ENCODE peak calls at places on chromosomes 1 and 21, in six cellular contexts. One of them, this sample, is unnamed.

GRCh38 chr1:36161656-36162531 is 5.9 kb downstream of the MAP7D1 start:
- DNase-seq in SJSA1: no peak
- DNase-seq in H4: no peak
- DNase-seq in GM12891: no peak
- DNase-seq in kidney: peak
- DNase-seq in mesendoderm: peak
- DNase-seq in this sample: no peak

GRCh38 chr1:21761052-21761451 is 21.9 kb downstream of the USP48 start:
- DNase-seq in SJSA1: no peak
- DNase-seq in GM12891: no peak
- DNase-seq in H4: no peak
- DNase-seq in mesendoderm: no peak
- DNase-seq in kidney: no peak
- DNase-seq in this sample: no peak

GRCh38 chr1:54475357-54476230 is 69.4 kb upstream of the SSBP3 start:
- DNase-seq in mesendoderm: no peak
- DNase-seq in GM12891: no peak
- DNase-seq in SJSA1: no peak
- DNase-seq in kidney: no peak
- DNase-seq in H4: no peak
- DNase-seq in this sample: peak

GRCh38 chr1:161139765-161140164 is 7.3 kb upstream of the DEDD start:
- DNase-seq in kidney: no peak
- DNase-seq in H4: no peak
- DNase-seq in GM12891: no peak
- DNase-seq in SJSA1: no peak
- DNase-seq in mesendoderm: peak
- DNase-seq in this sample: no peak

GRCh38 chr1:219806642-219807041 is 121.7 kb downstream of the SLC30A10 start:
- DNase-seq in GM12891: no peak
- DNase-seq in mesendoderm: no peak
- DNase-seq in H4: no peak
- DNase-seq in SJSA1: no peak
- DNase-seq in kidney: no peak
- DNase-seq in this sample: no peak

GRCh38 chr1:52751589-52752306 is 25.5 kb downstream of the ZYG11B start:
- DNase-seq in kidney: no peak
- DNase-seq in SJSA1: peak
- DNase-seq in H4: no peak
- DNase-seq in mesendoderm: no peak
- DNase-seq in GM12891: no peak
- DNase-seq in this sample: no peak

GRCh38 chr21:40846566-40847411 is at the start of gene DSCAM:
- DNase-seq in H4: no peak
- DNase-seq in GM12891: no peak
- DNase-seq in mesendoderm: peak
- DNase-seq in kidney: no peak
- DNase-seq in SJSA1: no peak
- DNase-seq in this sample: no peak

GRCh38 chr1:106937104-106937503 is 119.4 kb upstream of the PRMT6 start:
- DNase-seq in SJSA1: no peak
- DNase-seq in GM12891: no peak
- DNase-seq in kidney: no peak
- DNase-seq in mesendoderm: no peak
- DNase-seq in H4: no peak
- DNase-seq in this sample: no peak

GRCh38 chr1:116711061-116711582 is 43.1 kb upstream of the CD2 start:
- DNase-seq in GM12891: no peak
- DNase-seq in H4: no peak
- DNase-seq in mesendoderm: peak
- DNase-seq in kidney: no peak
- DNase-seq in SJSA1: no peak
- DNase-seq in this sample: no peak

GRCh38 chr21:36450511-36450910 is 29.4 kb downstream of the CLDN14 start:
- DNase-seq in GM12891: no peak
- DNase-seq in kidney: no peak
- DNase-seq in mesendoderm: no peak
- DNase-seq in H4: no peak
- DNase-seq in SJSA1: no peak
- DNase-seq in this sample: no peak

GRCh38 chr1:117653732-117654484 is 48.1 kb downstream of the TENT5C start:
- DNase-seq in kidney: no peak
- DNase-seq in SJSA1: no peak
- DNase-seq in GM12891: no peak
- DNase-seq in H4: no peak
- DNase-seq in mesendoderm: no peak
- DNase-seq in this sample: no peak

GRCh38 chr1:7962636-7963377 is 1.3 kb downstream of the PARK7 start:
- DNase-seq in kidney: peak
- DNase-seq in H4: no peak
- DNase-seq in SJSA1: no peak
- DNase-seq in mesendoderm: no peak
- DNase-seq in GM12891: no peak
- DNase-seq in this sample: no peak

GRCh38 chr1:232048481-232048880 is 421.9 kb downstream of the DISC1 start:
- DNase-seq in mesendoderm: no peak
- DNase-seq in H4: no peak
- DNase-seq in kidney: no peak
- DNase-seq in SJSA1: no peak
- DNase-seq in GM12891: no peak
- DNase-seq in this sample: no peak

GRCh38 chr21:45294509-45295291 is 7.0 kb upstream of the POFUT2 start:
- DNase-seq in H4: peak
- DNase-seq in kidney: peak
- DNase-seq in SJSA1: peak
- DNase-seq in mesendoderm: peak
- DNase-seq in GM12891: no peak
- DNase-seq in this sample: no peak

GRCh38 chr1:112982328-112982727 is 26.3 kb upstream of the SLC16A1 start:
- DNase-seq in kidney: no peak
- DNase-seq in H4: no peak
- DNase-seq in GM12891: no peak
- DNase-seq in SJSA1: no peak
- DNase-seq in mesendoderm: no peak
- DNase-seq in this sample: no peak

GRCh38 chr1:207649204-207649753 is 4.3 kb downstream of the CR1L start:
- DNase-seq in GM12891: no peak
- DNase-seq in mesendoderm: peak
- DNase-seq in kidney: no peak
- DNase-seq in H4: no peak
- DNase-seq in SJSA1: no peak
- DNase-seq in this sample: no peak

GRCh38 chr1:42730988-42731387 is 9.0 kb downstream of the CLDN19 start:
- DNase-seq in GM12891: no peak
- DNase-seq in H4: peak
- DNase-seq in kidney: no peak
- DNase-seq in mesendoderm: peak
- DNase-seq in SJSA1: no peak
- DNase-seq in this sample: no peak

GRCh38 chr21:41678016-41678935 is 88.6 kb downstream of the RIPK4 start:
- DNase-seq in GM12891: no peak
- DNase-seq in mesendoderm: peak
- DNase-seq in kidney: peak
- DNase-seq in H4: peak
- DNase-seq in SJSA1: peak
- DNase-seq in this sample: no peak

GRCh38 chr1:169901119-169901518 is 7.4 kb upstream of the SCYL3 start:
- DNase-seq in mesendoderm: no peak
- DNase-seq in GM12891: no peak
- DNase-seq in SJSA1: no peak
- DNase-seq in kidney: no peak
- DNase-seq in H4: no peak
- DNase-seq in this sample: no peak

GRCh38 chr1:97814804-97815203 is 106.0 kb downstream of the DPYD start:
- DNase-seq in H4: no peak
- DNase-seq in SJSA1: no peak
- DNase-seq in GM12891: no peak
- DNase-seq in mesendoderm: no peak
- DNase-seq in kidney: no peak
- DNase-seq in this sample: no peak

GRCh38 chr1:196306421-196306820 is 301.8 kb downstream of the KCNT2 start:
- DNase-seq in GM12891: no peak
- DNase-seq in H4: no peak
- DNase-seq in mesendoderm: peak
- DNase-seq in kidney: no peak
- DNase-seq in SJSA1: no peak
- DNase-seq in this sample: no peak

GRCh38 chr1:116330342-116330652 is 42.7 kb upstream of the ATP1A1 start:
- DNase-seq in SJSA1: no peak
- DNase-seq in H4: no peak
- DNase-seq in mesendoderm: no peak
- DNase-seq in kidney: peak
- DNase-seq in GM12891: no peak
- DNase-seq in this sample: no peak

GRCh38 chr1:219308367-219308766 is 134.7 kb downstream of the LYPLAL1 start:
- DNase-seq in H4: no peak
- DNase-seq in mesendoderm: no peak
- DNase-seq in SJSA1: no peak
- DNase-seq in kidney: no peak
- DNase-seq in GM12891: no peak
- DNase-seq in this sample: no peak

GRCh38 chr1:107617456-107617855 is 347.5 kb downstream of the VAV3 start:
- DNase-seq in GM12891: no peak
- DNase-seq in mesendoderm: no peak
- DNase-seq in kidney: no peak
- DNase-seq in H4: no peak
- DNase-seq in SJSA1: no peak
- DNase-seq in this sample: no peak

GRCh38 chr1:152859696-152860095 is at the start of gene LCE7A:
- DNase-seq in kidney: no peak
- DNase-seq in GM12891: no peak
- DNase-seq in SJSA1: no peak
- DNase-seq in mesendoderm: no peak
- DNase-seq in H4: no peak
- DNase-seq in this sample: no peak

GRCh38 chr1:147781056-147781471 is 20.7 kb upstream of the GJA5 start:
- DNase-seq in mesendoderm: peak
- DNase-seq in kidney: no peak
- DNase-seq in SJSA1: no peak
- DNase-seq in GM12891: no peak
- DNase-seq in H4: peak
- DNase-seq in this sample: no peak

GRCh38 chr21:45259206-45259795 is 28.4 kb downstream of the POFUT2 start:
- DNase-seq in H4: no peak
- DNase-seq in kidney: no peak
- DNase-seq in GM12891: no peak
- DNase-seq in SJSA1: no peak
- DNase-seq in mesendoderm: no peak
- DNase-seq in this sample: no peak

GRCh38 chr1:248852548-248852947 is 6.3 kb downstream of the ZNF692 start:
- DNase-seq in H4: no peak
- DNase-seq in kidney: no peak
- DNase-seq in SJSA1: no peak
- DNase-seq in mesendoderm: no peak
- DNase-seq in GM12891: no peak
- DNase-seq in this sample: no peak

GRCh38 chr1:35886606-35887431 is 3.8 kb downstream of the AGO1 start:
- DNase-seq in mesendoderm: peak
- DNase-seq in SJSA1: no peak
- DNase-seq in kidney: no peak
- DNase-seq in GM12891: peak
- DNase-seq in H4: no peak
- DNase-seq in this sample: no peak

GRCh38 chr1:22064751-22065402 is 12.4 kb downstream of the CDC42 start:
- DNase-seq in mesendoderm: peak
- DNase-seq in kidney: no peak
- DNase-seq in GM12891: no peak
- DNase-seq in SJSA1: no peak
- DNase-seq in H4: no peak
- DNase-seq in this sample: no peak

GRCh38 chr1:47444578-47445465 is 7.0 kb downstream of the FOXD2 start:
- DNase-seq in mesendoderm: peak
- DNase-seq in SJSA1: no peak
- DNase-seq in kidney: no peak
- DNase-seq in H4: no peak
- DNase-seq in GM12891: no peak
- DNase-seq in this sample: no peak

GRCh38 chr1:100614570-100614969 is 76.6 kb downstream of the GPR88 start:
- DNase-seq in GM12891: no peak
- DNase-seq in kidney: no peak
- DNase-seq in SJSA1: no peak
- DNase-seq in mesendoderm: no peak
- DNase-seq in H4: no peak
- DNase-seq in this sample: no peak

GRCh38 chr1:18957532-18958295 is 1.2 kb upstream of the IFFO2 start:
- DNase-seq in SJSA1: no peak
- DNase-seq in GM12891: no peak
- DNase-seq in H4: no peak
- DNase-seq in mesendoderm: no peak
- DNase-seq in kidney: peak
- DNase-seq in this sample: no peak

GRCh38 chr1:171898956-171899355 is 57.7 kb downstream of the DNM3 start:
- DNase-seq in mesendoderm: peak
- DNase-seq in SJSA1: no peak
- DNase-seq in kidney: no peak
- DNase-seq in H4: no peak
- DNase-seq in GM12891: no peak
- DNase-seq in this sample: no peak

GRCh38 chr21:41195311-41195710 is 27.4 kb downstream of the BACE2 start:
- DNase-seq in GM12891: no peak
- DNase-seq in SJSA1: no peak
- DNase-seq in mesendoderm: no peak
- DNase-seq in kidney: no peak
- DNase-seq in H4: no peak
- DNase-seq in this sample: no peak

GRCh38 chr21:25421327-25422028 is 185.8 kb downstream of the MRPL39 start:
- DNase-seq in GM12891: no peak
- DNase-seq in kidney: no peak
- DNase-seq in SJSA1: no peak
- DNase-seq in H4: peak
- DNase-seq in mesendoderm: peak
- DNase-seq in this sample: no peak

GRCh38 chr1:55702064-55702463 is 486.9 kb upstream of the USP24 start:
- DNase-seq in SJSA1: no peak
- DNase-seq in mesendoderm: peak
- DNase-seq in GM12891: peak
- DNase-seq in kidney: no peak
- DNase-seq in H4: peak
- DNase-seq in this sample: no peak

GRCh38 chr1:167795810-167796740 is 74.3 kb downstream of the MPZL1 start:
- DNase-seq in H4: no peak
- DNase-seq in SJSA1: no peak
- DNase-seq in GM12891: no peak
- DNase-seq in mesendoderm: peak
- DNase-seq in kidney: no peak
- DNase-seq in this sample: no peak

GRCh38 chr1:198199105-198199504 is 42.3 kb downstream of the NEK7 start:
- DNase-seq in H4: no peak
- DNase-seq in kidney: no peak
- DNase-seq in SJSA1: no peak
- DNase-seq in GM12891: no peak
- DNase-seq in mesendoderm: peak
- DNase-seq in this sample: no peak

GRCh38 chr1:246768403-246769020 is 44.3 kb downstream of the SCCPDH start:
- DNase-seq in SJSA1: no peak
- DNase-seq in mesendoderm: peak
- DNase-seq in H4: no peak
- DNase-seq in GM12891: no peak
- DNase-seq in kidney: no peak
- DNase-seq in this sample: no peak